ENCODE peak calls at places on chromosome 2, in seven cellular contexts. V, Q, B, M, X, F and Z are unnamed samples.
A peak's percentile ranks its signal among the peaks of the same experiment; 100 is the strongest.

GRCh38 chr2:75799859-75800258 is 89.1 kb upstream of the GCFC2 start:
- DNase-seq in V (no peak), Q (no peak), B (no peak), M (no peak), X (no peak), F (no peak), Z (no peak)

GRCh38 chr2:127197475-127198385 is 22.4 kb downstream of the CYP27C1 start:
- DNase-seq in V (peak; percentile 85), Q (peak; percentile 31), B (no peak), M (no peak), X (no peak), F (no peak), Z (peak; percentile 92)

GRCh38 chr2:64698668-64699444 is 45.1 kb upstream of the SERTAD2 start:
- DNase-seq in V (no peak), Q (no peak), B (no peak), M (peak; percentile 56), X (no peak), F (no peak), Z (no peak)

GRCh38 chr2:241894056-241894641 is 24.6 kb downstream of the RTP5 start:
- DNase-seq in V (no peak), Q (no peak), B (peak; percentile 36), M (no peak), X (no peak), F (peak; percentile 49), Z (peak; percentile 51)

GRCh38 chr2:237724811-237725478 is 73.6 kb upstream of the RBM44 start:
- DNase-seq in V (no peak), Q (no peak), B (no peak), M (no peak), X (no peak), F (no peak), Z (no peak)

GRCh38 chr2:201827621-201828020 is 21.3 kb downstream of the CDK15 start:
- DNase-seq in V (no peak), Q (no peak), B (no peak), M (no peak), X (no peak), F (no peak), Z (no peak)

GRCh38 chr2:239152916-239153305 is 247.9 kb downstream of the HDAC4 start:
- DNase-seq in V (no peak), Q (no peak), B (peak; percentile 24), M (no peak), X (no peak), F (no peak), Z (peak; percentile 27)

GRCh38 chr2:74862268-74862964 is 28.5 kb downstream of the HK2 start:
- DNase-seq in V (no peak), Q (no peak), B (no peak), M (no peak), X (no peak), F (no peak), Z (no peak)

GRCh38 chr2:184597996-184598312 is 375 bp upstream of the ZNF804A start:
- DNase-seq in V (no peak), Q (no peak), B (no peak), M (no peak), X (no peak), F (no peak), Z (no peak)

GRCh38 chr2:240170354-240170735 is 29.9 kb upstream of the OTOS start:
- DNase-seq in V (peak; percentile 77), Q (no peak), B (peak; percentile 23), M (no peak), X (no peak), F (peak; percentile 9), Z (peak; percentile 46)

GRCh38 chr2:65574911-65575444 is 142.6 kb upstream of the SPRED2 start:
- DNase-seq in V (no peak), Q (no peak), B (no peak), M (peak; percentile 16), X (no peak), F (no peak), Z (peak; percentile 41)

GRCh38 chr2:104656496-104657310 is 197.2 kb upstream of the POU3F3 start:
- DNase-seq in V (peak; percentile 41), Q (no peak), B (no peak), M (no peak), X (no peak), F (no peak), Z (no peak)

GRCh38 chr2:180690611-180691010 is 289.8 kb upstream of the UBE2E3 start:
- DNase-seq in V (no peak), Q (no peak), B (no peak), M (peak; percentile 19), X (no peak), F (no peak), Z (no peak)

DNA sequence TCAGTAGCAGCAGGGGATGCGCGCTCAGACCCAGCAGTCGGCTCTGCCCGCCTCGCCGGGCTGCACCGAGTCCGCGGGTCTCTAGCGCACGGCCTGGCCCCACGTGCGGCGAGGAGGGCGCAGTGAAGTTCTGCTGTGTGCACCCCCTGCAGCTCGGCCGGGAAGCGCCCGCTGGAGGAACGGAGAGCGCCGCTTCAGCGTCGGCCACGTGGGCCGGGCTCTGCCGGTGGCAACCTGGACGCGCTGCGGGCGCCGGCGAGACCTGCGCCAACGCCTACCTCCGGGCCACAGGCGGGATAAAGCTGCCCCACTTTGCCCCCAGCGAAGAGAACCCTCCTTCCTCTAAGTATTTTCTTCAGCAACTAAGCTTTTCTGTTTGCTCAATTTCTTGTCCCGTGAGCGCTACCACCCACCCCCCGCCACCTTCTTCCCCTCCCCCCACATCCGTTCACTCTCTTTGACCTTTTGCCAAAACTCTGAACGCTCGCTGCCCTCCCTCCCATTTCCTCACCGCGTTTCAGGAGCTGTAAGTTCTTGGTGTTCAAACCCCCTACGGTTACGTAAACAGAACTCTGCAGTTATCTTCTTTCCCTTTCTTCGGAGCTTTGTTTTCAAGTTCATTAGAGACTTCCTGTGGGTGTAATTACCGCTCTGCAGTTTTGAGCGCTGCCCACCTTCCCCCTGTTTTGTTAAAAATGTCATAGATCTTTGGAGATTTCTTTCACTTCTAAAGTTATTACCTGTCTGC is 42.6 kb upstream of the EDAR start:
- DNase-seq in V (peak; percentile 66), Q (peak; percentile 51), B (peak; percentile 51), M (no peak), X (no peak), F (peak; percentile 75), Z (peak; percentile 82)
- H3K4me3 ChIP-seq in V (peak overlapping the region; percentile 49), Q (peak overlapping the region; percentile 47), B (peak overlapping the region; percentile 17), M (peak overlapping the region; percentile 44), X (peak overlapping the region; percentile 61), F (peak overlapping the region; percentile 63), Z (peak overlapping the region; percentile 76)

GRCh38 chr2:21055879-21056790 is 12.3 kb upstream of the APOB start:
- DNase-seq in V (no peak), Q (no peak), B (no peak), M (no peak), X (no peak), F (no peak), Z (peak; percentile 67)
- H3K4me3 ChIP-seq in V (no peak overlapping the region), Q (no peak overlapping the region), B (no peak overlapping the region), M (no peak overlapping the region), X (no peak overlapping the region), F (no peak overlapping the region), Z (peak overlapping the region; percentile 59)

DNA sequence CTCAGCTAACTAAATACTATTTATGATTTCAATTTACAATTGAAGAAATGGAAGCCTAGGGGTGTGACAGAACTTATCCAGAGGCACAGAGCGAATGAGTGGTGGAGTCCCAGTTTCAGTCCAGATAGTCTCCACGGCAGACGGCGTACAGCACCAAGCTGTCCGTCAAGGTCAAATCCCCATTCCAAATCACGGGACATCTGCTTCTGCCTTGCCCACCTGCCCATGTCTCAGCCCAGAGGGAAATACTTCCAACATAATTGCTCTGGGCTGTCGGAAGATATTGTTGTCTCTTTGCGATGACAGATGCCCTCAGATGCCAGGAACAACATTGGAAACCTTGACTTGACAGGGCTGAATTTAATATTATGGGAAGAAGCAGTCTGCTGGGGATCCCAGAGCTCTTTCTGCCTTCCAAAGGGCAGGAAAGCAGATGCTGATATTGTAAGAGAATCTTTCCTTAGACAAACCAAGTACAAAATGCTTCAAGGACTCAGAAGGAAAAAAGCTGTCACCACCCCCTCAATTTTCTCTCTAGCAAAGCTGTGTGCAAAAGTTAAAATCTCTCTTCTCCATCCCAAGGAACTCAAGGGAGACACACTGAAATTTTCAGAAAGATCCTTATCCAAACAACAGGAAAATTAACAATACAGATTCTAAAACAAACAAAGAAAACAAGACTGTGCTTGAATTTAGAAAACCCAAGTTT is 363.9 kb downstream of the LRATD1 start:
- DNase-seq in V (no peak), Q (no peak), B (no peak), M (no peak), X (no peak), F (no peak), Z (no peak)
- H3K4me3 ChIP-seq in V (no peak overlapping the region), Q (no peak overlapping the region), B (no peak overlapping the region), M (no peak overlapping the region), X (no peak overlapping the region), F (no peak overlapping the region), Z (no peak overlapping the region)

GRCh38 chr2:12721571-12722444 is 5.1 kb downstream of the TRIB2 start:
- DNase-seq in V (peak; percentile 21), Q (no peak), B (no peak), M (no peak), X (no peak), F (no peak), Z (no peak)
- H3K4me3 ChIP-seq in V (peak overlapping the region; percentile 94), Q (peak overlapping the region; percentile 94), B (peak overlapping the region; percentile 33), M (peak overlapping the region; percentile 90), X (peak overlapping the region; percentile 92), F (peak overlapping the region; percentile 90), Z (no peak overlapping the region)